ENCODE peak calls at places on chromosomes 12 and 14, in eight cellular contexts. One of them, this sample, is unnamed.

GRCh38 chr14:99773496-99774203 is 19.6 kb upstream of the EML1 start:
- DNase-seq in epithelial cell of esophagus: no peak
- DNase-seq in fibroblast of lung: no peak
- DNase-seq in AG10803: no peak
- DNase-seq in astrocyte of the cerebellum: no peak
- DNase-seq in prostate gland: no peak
- DNase-seq in thyroid gland: no peak
- DNase-seq in heart right ventricle: no peak
- DNase-seq in this sample: no peak

GRCh38 chr14:79051009-79051710 is 881.0 kb downstream of the NRXN3 start:
- DNase-seq in epithelial cell of esophagus: peak
- DNase-seq in fibroblast of lung: no peak
- DNase-seq in AG10803: no peak
- DNase-seq in astrocyte of the cerebellum: no peak
- DNase-seq in prostate gland: peak
- DNase-seq in thyroid gland: no peak
- DNase-seq in heart right ventricle: no peak
- DNase-seq in this sample: no peak

GRCh38 chr14:91983571-91983970 is 36.1 kb upstream of the FBLN5 start:
- DNase-seq in epithelial cell of esophagus: no peak
- DNase-seq in fibroblast of lung: no peak
- DNase-seq in AG10803: no peak
- DNase-seq in astrocyte of the cerebellum: no peak
- DNase-seq in prostate gland: no peak
- DNase-seq in thyroid gland: no peak
- DNase-seq in heart right ventricle: no peak
- DNase-seq in this sample: no peak

GRCh38 chr14:43706901-43707300 is 800.2 kb downstream of the FSCB start:
- DNase-seq in epithelial cell of esophagus: no peak
- DNase-seq in fibroblast of lung: peak
- DNase-seq in AG10803: no peak
- DNase-seq in astrocyte of the cerebellum: no peak
- DNase-seq in prostate gland: no peak
- DNase-seq in thyroid gland: no peak
- DNase-seq in heart right ventricle: no peak
- DNase-seq in this sample: peak

GRCh38 chr12:43692064-43692463 is 66.5 kb downstream of the PUS7L start:
- DNase-seq in epithelial cell of esophagus: peak
- DNase-seq in fibroblast of lung: peak
- DNase-seq in AG10803: no peak
- DNase-seq in astrocyte of the cerebellum: peak
- DNase-seq in prostate gland: no peak
- DNase-seq in thyroid gland: no peak
- DNase-seq in heart right ventricle: no peak
- DNase-seq in this sample: peak

GRCh38 chr14:99774526-99775307 is 18.5 kb upstream of the EML1 start:
- DNase-seq in epithelial cell of esophagus: no peak
- DNase-seq in fibroblast of lung: no peak
- DNase-seq in AG10803: peak
- DNase-seq in astrocyte of the cerebellum: peak
- DNase-seq in prostate gland: no peak
- DNase-seq in thyroid gland: peak
- DNase-seq in heart right ventricle: peak
- DNase-seq in this sample: peak

GRCh38 chr12:84643993-84644392 is 268.6 kb downstream of the SLC6A15 start:
- DNase-seq in epithelial cell of esophagus: no peak
- DNase-seq in fibroblast of lung: no peak
- DNase-seq in AG10803: no peak
- DNase-seq in astrocyte of the cerebellum: no peak
- DNase-seq in prostate gland: no peak
- DNase-seq in thyroid gland: no peak
- DNase-seq in heart right ventricle: no peak
- DNase-seq in this sample: no peak

GRCh38 chr14:61585598-61586538 is 109.4 kb upstream of the HIF1A start:
- DNase-seq in epithelial cell of esophagus: peak
- DNase-seq in fibroblast of lung: peak
- DNase-seq in AG10803: peak
- DNase-seq in astrocyte of the cerebellum: no peak
- DNase-seq in prostate gland: no peak
- DNase-seq in thyroid gland: peak
- DNase-seq in heart right ventricle: peak
- DNase-seq in this sample: peak

GRCh38 chr12:75960086-75960910 is 71.3 kb downstream of the PHLDA1 start:
- DNase-seq in epithelial cell of esophagus: no peak
- DNase-seq in fibroblast of lung: no peak
- DNase-seq in AG10803: no peak
- DNase-seq in astrocyte of the cerebellum: no peak
- DNase-seq in prostate gland: no peak
- DNase-seq in thyroid gland: no peak
- DNase-seq in heart right ventricle: no peak
- DNase-seq in this sample: no peak

GRCh38 chr12:107461222-107461980 is 224.2 kb upstream of the PWP1 start:
- DNase-seq in epithelial cell of esophagus: peak
- DNase-seq in fibroblast of lung: peak
- DNase-seq in AG10803: peak
- DNase-seq in astrocyte of the cerebellum: peak
- DNase-seq in prostate gland: no peak
- DNase-seq in thyroid gland: peak
- DNase-seq in heart right ventricle: no peak
- DNase-seq in this sample: peak

GRCh38 chr12:95169368-95169767 is 47.9 kb downstream of the FGD6 start:
- DNase-seq in epithelial cell of esophagus: peak
- DNase-seq in fibroblast of lung: peak
- DNase-seq in AG10803: peak
- DNase-seq in astrocyte of the cerebellum: peak
- DNase-seq in prostate gland: no peak
- DNase-seq in thyroid gland: no peak
- DNase-seq in heart right ventricle: no peak
- DNase-seq in this sample: peak

GRCh38 chr14:31964979-31965734 is 111.9 kb upstream of the ARHGAP5 start:
- DNase-seq in epithelial cell of esophagus: no peak
- DNase-seq in fibroblast of lung: peak
- DNase-seq in AG10803: no peak
- DNase-seq in astrocyte of the cerebellum: no peak
- DNase-seq in prostate gland: no peak
- DNase-seq in thyroid gland: no peak
- DNase-seq in heart right ventricle: no peak
- DNase-seq in this sample: no peak

GRCh38 chr14:53772936-53773335 is 183.7 kb downstream of the BMP4 start:
- DNase-seq in epithelial cell of esophagus: no peak
- DNase-seq in fibroblast of lung: no peak
- DNase-seq in AG10803: no peak
- DNase-seq in astrocyte of the cerebellum: no peak
- DNase-seq in prostate gland: no peak
- DNase-seq in thyroid gland: peak
- DNase-seq in heart right ventricle: no peak
- DNase-seq in this sample: no peak

GRCh38 chr14:54673193-54674121 is 106.5 kb downstream of the SAMD4A start:
- DNase-seq in epithelial cell of esophagus: no peak
- DNase-seq in fibroblast of lung: peak
- DNase-seq in AG10803: no peak
- DNase-seq in astrocyte of the cerebellum: no peak
- DNase-seq in prostate gland: no peak
- DNase-seq in thyroid gland: no peak
- DNase-seq in heart right ventricle: no peak
- DNase-seq in this sample: peak

GRCh38 chr14:36514278-36515104 is 5.5 kb downstream of the NKX2-1 start:
- DNase-seq in epithelial cell of esophagus: no peak
- DNase-seq in fibroblast of lung: no peak
- DNase-seq in AG10803: no peak
- DNase-seq in astrocyte of the cerebellum: no peak
- DNase-seq in prostate gland: no peak
- DNase-seq in thyroid gland: peak
- DNase-seq in heart right ventricle: no peak
- DNase-seq in this sample: no peak

GRCh38 chr12:80472241-80472640 is 28.2 kb downstream of the PTPRQ start:
- DNase-seq in epithelial cell of esophagus: no peak
- DNase-seq in fibroblast of lung: peak
- DNase-seq in AG10803: peak
- DNase-seq in astrocyte of the cerebellum: no peak
- DNase-seq in prostate gland: no peak
- DNase-seq in thyroid gland: no peak
- DNase-seq in heart right ventricle: no peak
- DNase-seq in this sample: no peak

GRCh38 chr12:69553626-69554248 is 31.5 kb upstream of the CCT2 start:
- DNase-seq in epithelial cell of esophagus: peak
- DNase-seq in fibroblast of lung: peak
- DNase-seq in AG10803: peak
- DNase-seq in astrocyte of the cerebellum: peak
- DNase-seq in prostate gland: peak
- DNase-seq in thyroid gland: peak
- DNase-seq in heart right ventricle: peak
- DNase-seq in this sample: peak

GRCh38 chr12:49806321-49806813 is 21.8 kb downstream of the NCKAP5L start:
- DNase-seq in epithelial cell of esophagus: no peak
- DNase-seq in fibroblast of lung: no peak
- DNase-seq in AG10803: no peak
- DNase-seq in astrocyte of the cerebellum: no peak
- DNase-seq in prostate gland: no peak
- DNase-seq in thyroid gland: no peak
- DNase-seq in heart right ventricle: no peak
- DNase-seq in this sample: no peak

GRCh38 chr14:105385322-105385637 is 13.1 kb upstream of the TEX22 start:
- DNase-seq in epithelial cell of esophagus: no peak
- DNase-seq in fibroblast of lung: no peak
- DNase-seq in AG10803: no peak
- DNase-seq in astrocyte of the cerebellum: no peak
- DNase-seq in prostate gland: no peak
- DNase-seq in thyroid gland: no peak
- DNase-seq in heart right ventricle: no peak
- DNase-seq in this sample: no peak

GRCh38 chr12:102174761-102175160 is 22.9 kb downstream of the PMCH start:
- DNase-seq in epithelial cell of esophagus: no peak
- DNase-seq in fibroblast of lung: no peak
- DNase-seq in AG10803: no peak
- DNase-seq in astrocyte of the cerebellum: no peak
- DNase-seq in prostate gland: no peak
- DNase-seq in thyroid gland: no peak
- DNase-seq in heart right ventricle: no peak
- DNase-seq in this sample: no peak

GRCh38 chr14:75306917-75307699 is 28.5 kb downstream of the FOS start:
- DNase-seq in epithelial cell of esophagus: peak
- DNase-seq in fibroblast of lung: no peak
- DNase-seq in AG10803: peak
- DNase-seq in astrocyte of the cerebellum: no peak
- DNase-seq in prostate gland: no peak
- DNase-seq in thyroid gland: no peak
- DNase-seq in heart right ventricle: no peak
- DNase-seq in this sample: no peak

GRCh38 chr14:96783306-96784224 is 13.6 kb upstream of the VRK1 start:
- DNase-seq in epithelial cell of esophagus: peak
- DNase-seq in fibroblast of lung: no peak
- DNase-seq in AG10803: peak
- DNase-seq in astrocyte of the cerebellum: no peak
- DNase-seq in prostate gland: no peak
- DNase-seq in thyroid gland: no peak
- DNase-seq in heart right ventricle: no peak
- DNase-seq in this sample: no peak

GRCh38 chr12:119589634-119590033 is 3.9 kb upstream of the TMEM233 start:
- DNase-seq in epithelial cell of esophagus: no peak
- DNase-seq in fibroblast of lung: no peak
- DNase-seq in AG10803: no peak
- DNase-seq in astrocyte of the cerebellum: no peak
- DNase-seq in prostate gland: no peak
- DNase-seq in thyroid gland: no peak
- DNase-seq in heart right ventricle: no peak
- DNase-seq in this sample: peak

GRCh38 chr12:53298154-53298553 is 1.3 kb upstream of the MYG1 start:
- DNase-seq in epithelial cell of esophagus: peak
- DNase-seq in fibroblast of lung: peak
- DNase-seq in AG10803: peak
- DNase-seq in astrocyte of the cerebellum: no peak
- DNase-seq in prostate gland: no peak
- DNase-seq in thyroid gland: no peak
- DNase-seq in heart right ventricle: no peak
- DNase-seq in this sample: peak

GRCh38 chr12:53300187-53300586 is 692 bp downstream of the MYG1 start:
- DNase-seq in epithelial cell of esophagus: peak
- DNase-seq in fibroblast of lung: peak
- DNase-seq in AG10803: peak
- DNase-seq in astrocyte of the cerebellum: no peak
- DNase-seq in prostate gland: no peak
- DNase-seq in thyroid gland: no peak
- DNase-seq in heart right ventricle: no peak
- DNase-seq in this sample: peak

GRCh38 chr12:53295891-53296219 is 513 bp downstream of the PFDN5 start:
- DNase-seq in epithelial cell of esophagus: no peak
- DNase-seq in fibroblast of lung: no peak
- DNase-seq in AG10803: no peak
- DNase-seq in astrocyte of the cerebellum: no peak
- DNase-seq in prostate gland: no peak
- DNase-seq in thyroid gland: no peak
- DNase-seq in heart right ventricle: no peak
- DNase-seq in this sample: no peak

GRCh38 chr12:53299454-53300180 is at the start of gene MYG1:
- DNase-seq in epithelial cell of esophagus: peak
- DNase-seq in fibroblast of lung: peak
- DNase-seq in AG10803: peak
- DNase-seq in astrocyte of the cerebellum: peak
- DNase-seq in prostate gland: peak
- DNase-seq in thyroid gland: peak
- DNase-seq in heart right ventricle: peak
- DNase-seq in this sample: peak

GRCh38 chr12:53299101-53299453 is 418 bp upstream of the MYG1 start:
- DNase-seq in epithelial cell of esophagus: peak
- DNase-seq in fibroblast of lung: peak
- DNase-seq in AG10803: peak
- DNase-seq in astrocyte of the cerebellum: peak
- DNase-seq in prostate gland: no peak
- DNase-seq in thyroid gland: no peak
- DNase-seq in heart right ventricle: no peak
- DNase-seq in this sample: peak
- H3K4me3 ChIP-seq in epithelial cell of esophagus: no peak
- H3K4me3 ChIP-seq in fibroblast of lung: no peak
- H3K4me3 ChIP-seq in AG10803: peak
- H3K4me3 ChIP-seq in astrocyte of the cerebellum: peak
- H3K4me3 ChIP-seq in prostate gland: peak
- H3K4me3 ChIP-seq in thyroid gland: no peak
- H3K4me3 ChIP-seq in heart right ventricle: peak
- H3K4me3 ChIP-seq in this sample: peak

GRCh38 chr12:31849090-31849687 is 110.0 kb upstream of the RESF1 start:
- DNase-seq in epithelial cell of esophagus: peak
- DNase-seq in fibroblast of lung: peak
- DNase-seq in AG10803: no peak
- DNase-seq in astrocyte of the cerebellum: no peak
- DNase-seq in prostate gland: no peak
- DNase-seq in thyroid gland: no peak
- DNase-seq in heart right ventricle: no peak
- DNase-seq in this sample: no peak
- TF ChIP-seq CTCF in epithelial cell of esophagus: no peak
- TF ChIP-seq CTCF in fibroblast of lung: no peak
- TF ChIP-seq CTCF in AG10803: no peak
- TF ChIP-seq CTCF in astrocyte of the cerebellum: no peak
- TF ChIP-seq CTCF in prostate gland: no peak
- TF ChIP-seq CTCF in thyroid gland: no peak
- TF ChIP-seq CTCF in heart right ventricle: no peak
- TF ChIP-seq CTCF in this sample: no peak

GRCh38 chr12:51869490-51869865 is 18.4 kb upstream of the ANKRD33 start:
- DNase-seq in epithelial cell of esophagus: no peak
- DNase-seq in fibroblast of lung: no peak
- DNase-seq in AG10803: no peak
- DNase-seq in astrocyte of the cerebellum: no peak
- DNase-seq in prostate gland: no peak
- DNase-seq in thyroid gland: no peak
- DNase-seq in heart right ventricle: no peak
- DNase-seq in this sample: no peak
- H3K4me3 ChIP-seq in epithelial cell of esophagus: no peak
- H3K4me3 ChIP-seq in fibroblast of lung: no peak
- H3K4me3 ChIP-seq in AG10803: peak
- H3K4me3 ChIP-seq in astrocyte of the cerebellum: peak
- H3K4me3 ChIP-seq in prostate gland: peak
- H3K4me3 ChIP-seq in thyroid gland: no peak
- H3K4me3 ChIP-seq in heart right ventricle: peak
- H3K4me3 ChIP-seq in this sample: no peak

GRCh38 chr12:100404769-100405407 is 48.0 kb downstream of the SLC17A8 start:
- DNase-seq in epithelial cell of esophagus: peak
- DNase-seq in fibroblast of lung: peak
- DNase-seq in AG10803: peak
- DNase-seq in astrocyte of the cerebellum: no peak
- DNase-seq in prostate gland: peak
- DNase-seq in thyroid gland: peak
- DNase-seq in heart right ventricle: no peak
- DNase-seq in this sample: peak
- TF ChIP-seq CTCF in epithelial cell of esophagus: peak
- TF ChIP-seq CTCF in fibroblast of lung: peak
- TF ChIP-seq CTCF in AG10803: peak
- TF ChIP-seq CTCF in astrocyte of the cerebellum: peak
- TF ChIP-seq CTCF in prostate gland: no peak
- TF ChIP-seq CTCF in thyroid gland: no peak
- TF ChIP-seq CTCF in heart right ventricle: peak
- TF ChIP-seq CTCF in this sample: peak

This sample was measured in fibroblast of the aortic adventitia.